ENCODE peak calls at places on chromosome 1, in six cellular contexts. Q is heart left ventricle; W is LoVo; E is anterior cingulate cortex; F is mucosa of descending colon; L is stimulated activated CD8-positive, alpha-beta memory T cell treated with anti-CD3 and anti-CD28 coated beads, Interleukin-15, amount 100 ng/mL, for 1 hour. V is an unnamed sample.

GRCh38 chr1:18599096-18599495 is 31.6 kb upstream of the PAX7 start:
- DNase-seq in Q (no peak), W (no peak), F (no peak), E (no peak), L (no peak), V (no peak)

GRCh38 chr1:206000641-206001339 is 2.4 kb downstream of the RAB7B start:
- DNase-seq in W (peak), E (no peak), Q (peak), F (no peak), L (no peak), V (no peak)

GRCh38 chr1:165875171-165875570 is 47.8 kb downstream of the UCK2 start:
- DNase-seq in W (no peak), E (no peak), F (no peak), Q (no peak), L (no peak), V (no peak)

GRCh38 chr1:174534789-174535188 is 87.0 kb downstream of the GPR52 start:
- DNase-seq in F (no peak), L (no peak), E (no peak), W (no peak), Q (no peak), V (no peak)

GRCh38 chr1:8780405-8780804 is 37.0 kb downstream of the RERE start:
- DNase-seq in E (no peak), Q (no peak), L (no peak), F (no peak), W (no peak), V (no peak)

GRCh38 chr1:79373481-79374132 is 367.1 kb upstream of the ADGRL4 start:
- DNase-seq in E (no peak), Q (peak), L (no peak), F (no peak), W (no peak), V (no peak)

GRCh38 chr1:159911668-159912067 is 11.7 kb upstream of the CFAP45 start:
- DNase-seq in L (no peak), F (no peak), E (no peak), Q (no peak), W (no peak), V (no peak)

GRCh38 chr1:180233191-180234011 is 3.3 kb downstream of the LHX4 start:
- DNase-seq in E (no peak), L (no peak), F (no peak), W (no peak), Q (no peak), V (no peak)

GRCh38 chr1:22141948-22142314 is 966 bp downstream of the WNT4 start:
- DNase-seq in L (no peak), W (no peak), E (no peak), Q (no peak), F (no peak), V (no peak)

GRCh38 chr1:202852163-202852904 is 36.6 kb downstream of the RABIF start:
- DNase-seq in Q (no peak), L (no peak), W (peak), E (no peak), F (peak), V (peak)

GRCh38 chr1:16250547-16251251 is 13.7 kb upstream of the CPLANE2 start:
- DNase-seq in F (no peak), Q (no peak), W (no peak), L (no peak), E (no peak), V (no peak)

GRCh38 chr1:100921110-100921706 is 25.3 kb downstream of the SLC30A7 start:
- DNase-seq in F (no peak), W (peak), L (no peak), E (no peak), Q (no peak), V (no peak)

GRCh38 chr1:100308777-100309176 is 42.8 kb downstream of the RTCA start:
- DNase-seq in E (no peak), F (no peak), W (no peak), L (no peak), Q (no peak), V (no peak)